ENCODE peak calls at places on chromosomes 2 and 18, in four cellular contexts. K is Peyer's patch, C is lower lobe of right lung, G is fibroblast of lung. J is an unnamed sample.

GRCh38 chr2:178418426-178418825 is 32.5 kb downstream of the PRKRA start:
- DNase-seq in K (no peak), C (no peak), G (no peak), J (no peak)

GRCh38 chr2:47900857-47901256 is 5.4 kb downstream of the FBXO11 start:
- DNase-seq in C (no peak), G (no peak), K (no peak), J (no peak)

GRCh38 chr18:39596891-39597290 is 2031.3 kb upstream of the CELF4 start:
- DNase-seq in K (no peak), G (peak; percentile 29), C (no peak), J (no peak)

GRCh38 chr2:207482630-207483029 is 47.1 kb upstream of the CREB1 start:
- DNase-seq in G (peak; percentile 34), C (no peak), K (no peak), J (no peak)

GRCh38 chr2:2726163-2726562 is 395.1 kb upstream of the MYT1L start:
- DNase-seq in C (no peak), G (no peak), K (no peak), J (no peak)

GRCh38 chr2:232574674-232575403 is 24.4 kb downstream of the EIF4E2 start:
- DNase-seq in G (peak; percentile 20), C (no peak), K (no peak), J (peak; percentile 54)

GRCh38 chr2:219071189-219071816 is 10.6 kb upstream of the IHH start:
- DNase-seq in G (peak; percentile 38), K (no peak), C (no peak), J (no peak)

GRCh38 chr2:8144785-8145184 is 537.1 kb upstream of the ID2 start:
- DNase-seq in G (peak; percentile 89), C (no peak), K (no peak), J (peak; percentile 81)

GRCh38 chr2:108315408-108316193 is 26.9 kb downstream of the SULT1C2 start:
- DNase-seq in K (no peak), G (peak; percentile 57), C (no peak), J (no peak)

GRCh38 chr2:40554665-40555294 is 102.9 kb upstream of the SLC8A1 start:
- DNase-seq in C (peak; percentile 46), K (peak; percentile 48), G (peak; percentile 28), J (peak; percentile 4)

GRCh38 chr2:11187733-11188132 is 32.5 kb downstream of the SLC66A3 start:
- DNase-seq in G (no peak), C (no peak), K (no peak), J (no peak)

GRCh38 chr2:186977433-186978045 is 128.6 kb upstream of the ZSWIM2 start:
- DNase-seq in K (no peak), C (no peak), G (no peak), J (no peak)

GRCh38 chr18:66124394-66124793 is 373.6 kb downstream of the CDH7 start:
- DNase-seq in K (no peak), C (no peak), G (no peak), J (no peak)

GRCh38 chr2:98445708-98446577 is 1.3 kb downstream of the INPP4A start:
- DNase-seq in G (peak; percentile 31), C (no peak), K (no peak), J (no peak)

GRCh38 chr2:60932954-60933353 is 51.6 kb downstream of the REL start:
- DNase-seq in G (no peak), C (no peak), K (no peak), J (no peak)

GRCh38 chr2:178330175-178331021 is 120.6 kb downstream of the PRKRA start:
- DNase-seq in G (no peak), K (no peak), C (no peak), J (no peak)

GRCh38 chr2:9050122-9050809 is 46.8 kb upstream of the MBOAT2 start:
- DNase-seq in G (no peak), K (no peak), C (no peak), J (no peak)

GRCh38 chr2:229612395-229612971 is 101.9 kb downstream of the DNER start:
- DNase-seq in C (no peak), G (no peak), K (no peak), J (no peak)

GRCh38 chr2:2747797-2748301 is 416.8 kb upstream of the MYT1L start:
- DNase-seq in G (no peak), C (no peak), K (no peak), J (no peak)

GRCh38 chr2:188983427-188984101 is 9.4 kb downstream of the COL3A1 start:
- DNase-seq in C (no peak), K (no peak), G (peak; percentile 83), J (no peak)

GRCh38 chr2:47429795-47430194 is 26.8 kb downstream of the MSH2 start:
- DNase-seq in C (no peak), G (peak; percentile 51), K (no peak), J (peak; percentile 23)

GRCh38 chr2:37635359-37636208 is 35.9 kb downstream of the CDC42EP3 start:
- DNase-seq in C (peak; percentile 68), K (peak; percentile 67), G (peak; percentile 75), J (peak; percentile 83)

GRCh38 chr2:196233033-196233807 is 61.8 kb upstream of the STK17B start:
- DNase-seq in C (no peak), K (no peak), G (peak; percentile 88), J (peak; percentile 63)

GRCh38 chr2:96493072-96493471 is 12.1 kb downstream of the NEURL3 start:
- DNase-seq in K (no peak), C (no peak), G (no peak), J (no peak)

GRCh38 chr2:147843421-147843863 is 1.4 kb upstream of the ACVR2A start:
- DNase-seq in K (no peak), C (no peak), G (no peak), J (no peak)

GRCh38 chr2:68487773-68488355 is 20.5 kb downstream of the APLF start:
- DNase-seq in G (peak; percentile 32), K (no peak), C (no peak), J (peak; percentile 6)

GRCh38 chr2:144683955-144684354 is 164.0 kb upstream of the ZEB2 start:
- DNase-seq in C (no peak), G (no peak), K (no peak), J (no peak)
- H3K4me3 ChIP-seq in C (no peak overlapping the region), G (no peak overlapping the region), K (no peak overlapping the region), J (no peak overlapping the region)

GRCh38 chr2:159146930-159147666 is 139.4 kb downstream of the WDSUB1 start:
- DNase-seq in C (no peak), K (no peak), G (no peak), J (no peak)
- H3K4me3 ChIP-seq in C (no peak overlapping the region), K (no peak overlapping the region), G (no peak overlapping the region), J (no peak overlapping the region)

DNA sequence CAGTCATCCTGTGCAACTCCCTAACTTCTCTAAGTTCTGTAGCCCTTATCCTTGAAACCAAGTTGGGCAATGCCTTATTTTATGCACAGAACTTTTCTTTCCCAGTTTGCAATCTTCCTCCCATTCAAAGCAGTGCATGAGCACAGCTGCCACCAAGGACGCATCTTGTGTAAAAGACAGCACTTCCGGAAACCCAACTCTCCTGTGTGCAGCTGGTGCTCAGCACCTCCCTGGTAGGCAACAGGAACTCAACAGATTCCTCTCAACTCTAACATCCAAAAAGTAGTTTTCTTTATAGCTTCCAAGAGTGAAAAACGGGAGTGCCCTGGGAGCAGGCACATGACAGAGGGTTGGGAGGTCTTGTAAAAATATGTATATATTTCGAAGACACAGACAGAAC is 2.2 kb downstream of the TMEM18 start:
- DNase-seq in G (no peak), K (no peak), C (no peak), J (no peak)
- H3K4me3 ChIP-seq in G (no peak overlapping the region), K (no peak overlapping the region), C (no peak overlapping the region), J (no peak overlapping the region)

GRCh38 chr18:48832961-48833700 is 117.6 kb downstream of the SMAD7 start:
- DNase-seq in K (peak; percentile 20), C (peak; percentile 73), G (peak; percentile 96), J (no peak)

GRCh38 chr18:48835119-48835518 is 115.6 kb downstream of the SMAD7 start:
- DNase-seq in G (no peak), K (no peak), C (peak; percentile 6), J (no peak)

GRCh38 chr18:48835745-48836191 is 115.0 kb downstream of the SMAD7 start:
- DNase-seq in G (no peak), C (peak; percentile 30), K (no peak), J (no peak)

GRCh38 chr18:48833701-48834394 is 116.9 kb downstream of the SMAD7 start:
- DNase-seq in K (peak; percentile 78), G (peak; percentile 65), C (peak; percentile 47), J (no peak)

DNA sequence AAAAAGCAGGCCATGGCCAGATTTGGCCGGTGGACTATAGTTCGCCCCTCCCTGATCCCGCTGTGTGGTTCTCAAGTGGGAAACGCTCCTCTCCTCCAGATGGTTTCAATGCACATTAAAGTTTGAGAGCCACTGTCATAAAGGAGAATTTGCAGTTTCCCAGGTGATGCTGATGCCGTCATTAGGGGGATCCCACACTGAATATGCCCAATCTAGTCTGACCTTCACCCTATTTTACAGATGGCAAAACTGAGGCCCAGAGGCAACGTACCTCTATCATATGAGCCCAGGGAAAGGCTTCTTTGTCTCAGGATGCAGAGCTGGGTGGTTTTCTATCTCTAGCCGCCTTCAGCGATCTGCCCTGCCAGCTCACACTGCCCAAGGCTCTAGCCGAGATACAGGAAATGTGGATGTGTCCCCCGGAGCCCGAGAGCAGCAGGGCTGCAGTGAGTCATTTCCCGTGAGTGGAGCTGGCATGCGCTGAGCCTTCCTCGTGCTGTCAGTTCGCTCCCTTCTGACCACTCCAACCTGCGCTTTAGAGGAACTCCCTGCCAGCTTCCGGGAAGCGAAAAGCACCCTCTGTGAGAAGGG is 116.2 kb downstream of the SMAD7 start:
- DNase-seq in G (peak; percentile 94), K (peak; percentile 79), C (peak; percentile 85), J (peak; percentile 80)
- H3K4me3 ChIP-seq in G (no peak overlapping the region), K (peak overlapping the region; percentile 28), C (peak overlapping the region; percentile 42), J (no peak overlapping the region)